ENCODE peak calls at places on chromosomes 1 and 21, in ten cellular contexts. Q, U, N, F, D, E, S, R, W and Z are unnamed samples.

GRCh38 chr21:39064325-39065012 is 118.8 kb downstream of the PSMG1 start:
- DNase-seq in Q (no peak), U (no peak), N (no peak), F (no peak), D (no peak), E (no peak), S (no peak), R (no peak), W (no peak), Z (no peak)

GRCh38 chr1:184160236-184160635 is 108.7 kb downstream of the TSEN15 start:
- DNase-seq in Q (no peak), U (peak), N (no peak), F (no peak), D (no peak), E (no peak), S (no peak), R (peak), W (no peak), Z (peak)

GRCh38 chr1:225999912-226000337 is 782 bp upstream of the SDE2 start:
- DNase-seq in Q (no peak), U (peak), N (no peak), F (no peak), D (no peak), E (no peak), S (no peak), R (no peak), W (no peak), Z (no peak)

GRCh38 chr1:94528271-94528670 is 13.3 kb downstream of the F3 start:
- DNase-seq in Q (no peak), U (no peak), N (no peak), F (no peak), D (no peak), E (no peak), S (no peak), R (no peak), W (no peak), Z (no peak)

GRCh38 chr1:55696181-55696580 is 481.0 kb upstream of the USP24 start:
- DNase-seq in Q (no peak), U (no peak), N (no peak), F (no peak), D (no peak), E (no peak), S (no peak), R (peak), W (no peak), Z (no peak)

GRCh38 chr1:89023026-89023425 is 360 bp upstream of the GBP3 start:
- DNase-seq in Q (no peak), U (no peak), N (no peak), F (no peak), D (no peak), E (no peak), S (no peak), R (peak), W (no peak), Z (no peak)

GRCh38 chr1:59486595-59486994 is 189.7 kb downstream of the FGGY start:
- DNase-seq in Q (no peak), U (no peak), N (no peak), F (no peak), D (no peak), E (no peak), S (no peak), R (no peak), W (no peak), Z (no peak)

GRCh38 chr1:170691258-170691657 is 27.3 kb downstream of the PRRX1 start:
- DNase-seq in Q (no peak), U (no peak), N (no peak), F (no peak), D (no peak), E (no peak), S (no peak), R (no peak), W (no peak), Z (no peak)

GRCh38 chr1:24961961-24962861 is 32.1 kb upstream of the RUNX3 start:
- DNase-seq in Q (no peak), U (no peak), N (no peak), F (no peak), D (peak), E (no peak), S (peak), R (no peak), W (no peak), Z (no peak)

GRCh38 chr1:32334274-32334861 is 1.7 kb downstream of the MARCKSL1 start:
- DNase-seq in Q (no peak), U (no peak), N (no peak), F (no peak), D (no peak), E (no peak), S (no peak), R (no peak), W (no peak), Z (no peak)

GRCh38 chr1:243251544-243251943 is 3.5 kb downstream of the CEP170 start:
- DNase-seq in Q (no peak), U (no peak), N (no peak), F (no peak), D (no peak), E (no peak), S (no peak), R (no peak), W (no peak), Z (no peak)

GRCh38 chr1:107795471-107795870 is 169.5 kb downstream of the VAV3 start:
- DNase-seq in Q (no peak), U (no peak), N (no peak), F (no peak), D (no peak), E (no peak), S (no peak), R (no peak), W (no peak), Z (no peak)

GRCh38 chr1:160567858-160568682 is 11.2 kb downstream of the CD84 start:
- DNase-seq in Q (no peak), U (peak), N (no peak), F (no peak), D (no peak), E (no peak), S (no peak), R (no peak), W (no peak), Z (no peak)

GRCh38 chr1:11749203-11749689 is 12.7 kb upstream of the C1orf167 start:
- DNase-seq in Q (peak), U (peak), N (no peak), F (no peak), D (no peak), E (no peak), S (no peak), R (peak), W (peak), Z (no peak)

GRCh38 chr21:15415541-15416261 is 314.1 kb upstream of the USP25 start:
- DNase-seq in Q (no peak), U (no peak), N (no peak), F (no peak), D (no peak), E (no peak), S (no peak), R (no peak), W (no peak), Z (no peak)

GRCh38 chr1:64043976-64044375 is 159.4 kb upstream of the UBE2U start:
- DNase-seq in Q (no peak), U (no peak), N (no peak), F (no peak), D (no peak), E (no peak), S (no peak), R (peak), W (no peak), Z (no peak)

GRCh38 chr1:93629101-93630059 is 52.3 kb downstream of the BCAR3 start:
- DNase-seq in Q (peak), U (peak), N (no peak), F (peak), D (peak), E (peak), S (peak), R (peak), W (peak), Z (peak)

GRCh38 chr1:207898836-207899235 is 12.1 kb downstream of the CD34 start:
- DNase-seq in Q (no peak), U (no peak), N (no peak), F (no peak), D (no peak), E (no peak), S (no peak), R (no peak), W (no peak), Z (no peak)

GRCh38 chr1:212589434-212589833 is 19.1 kb upstream of the ATF3 start:
- DNase-seq in Q (no peak), U (no peak), N (no peak), F (no peak), D (no peak), E (no peak), S (no peak), R (no peak), W (no peak), Z (no peak)

GRCh38 chr1:236141447-236142357 is 637 bp upstream of the GPR137B start:
- DNase-seq in Q (peak), U (no peak), N (no peak), F (no peak), D (peak), E (no peak), S (peak), R (peak), W (peak), Z (peak)

GRCh38 chr1:225911207-225912130 is 12.6 kb downstream of the PYCR2 start:
- DNase-seq in Q (peak), U (peak), N (no peak), F (no peak), D (peak), E (peak), S (peak), R (no peak), W (peak), Z (peak)

GRCh38 chr1:44926311-44926781 is 60.0 kb downstream of the EIF2B3 start:
- DNase-seq in Q (no peak), U (no peak), N (no peak), F (no peak), D (peak), E (no peak), S (no peak), R (peak), W (no peak), Z (no peak)

GRCh38 chr21:34649400-34649799 is 19.4 kb upstream of the CLIC6 start:
- DNase-seq in Q (no peak), U (no peak), N (no peak), F (no peak), D (no peak), E (no peak), S (no peak), R (no peak), W (no peak), Z (no peak)

GRCh38 chr21:27649323-27649722 is 682.4 kb upstream of the ADAMTS5 start:
- DNase-seq in Q (no peak), U (no peak), N (no peak), F (no peak), D (no peak), E (no peak), S (no peak), R (peak), W (no peak), Z (no peak)

GRCh38 chr1:89719502-89720306 is 86.8 kb downstream of the LRRC8C start:
- DNase-seq in Q (no peak), U (peak), N (no peak), F (no peak), D (peak), E (no peak), S (no peak), R (peak), W (no peak), Z (no peak)

GRCh38 chr1:19439464-19440171 is 45.7 kb downstream of the CAPZB start:
- DNase-seq in Q (peak), U (peak), N (no peak), F (no peak), D (peak), E (no peak), S (no peak), R (peak), W (no peak), Z (no peak)

GRCh38 chr1:28037946-28038345 is 50.5 kb downstream of the EYA3 start:
- DNase-seq in Q (no peak), U (no peak), N (no peak), F (no peak), D (no peak), E (no peak), S (no peak), R (no peak), W (no peak), Z (no peak)

GRCh38 chr1:98104285-98104684 is 183.5 kb upstream of the DPYD start:
- DNase-seq in Q (no peak), U (no peak), N (no peak), F (peak), D (no peak), E (no peak), S (no peak), R (peak), W (no peak), Z (no peak)

GRCh38 chr1:166839600-166840308 is 479 bp downstream of the POGK start:
- DNase-seq in Q (peak), U (peak), N (no peak), F (no peak), D (peak), E (peak), S (peak), R (peak), W (peak), Z (peak)

GRCh38 chr1:202706851-202707250 is 3.4 kb downstream of the SYT2 start:
- DNase-seq in Q (no peak), U (no peak), N (no peak), F (no peak), D (no peak), E (no peak), S (no peak), R (no peak), W (no peak), Z (no peak)

GRCh38 chr1:89910780-89911179 is 84.1 kb upstream of the ZNF326 start:
- DNase-seq in Q (no peak), U (no peak), N (no peak), F (no peak), D (no peak), E (no peak), S (no peak), R (peak), W (peak), Z (no peak)

GRCh38 chr1:3467096-3468036 is 12.9 kb downstream of the ARHGEF16 start:
- DNase-seq in Q (no peak), U (no peak), N (no peak), F (no peak), D (no peak), E (no peak), S (no peak), R (peak), W (no peak), Z (no peak)

GRCh38 chr1:69513621-69514020 is 54.1 kb upstream of the LRRC7 start:
- DNase-seq in Q (no peak), U (no peak), N (no peak), F (no peak), D (no peak), E (no peak), S (no peak), R (no peak), W (no peak), Z (no peak)

GRCh38 chr1:170664828-170665617 is 1.1 kb downstream of the PRRX1 start:
- DNase-seq in Q (peak), U (peak), N (no peak), F (no peak), D (no peak), E (no peak), S (peak), R (peak), W (no peak), Z (no peak)

GRCh38 chr1:3460653-3461237 is 6.3 kb downstream of the ARHGEF16 start:
- DNase-seq in Q (no peak), U (no peak), N (no peak), F (no peak), D (no peak), E (no peak), S (peak), R (no peak), W (no peak), Z (no peak)

GRCh38 chr1:223519116-223519515 is 125.9 kb downstream of the CCDC185 start:
- DNase-seq in Q (no peak), U (no peak), N (no peak), F (no peak), D (no peak), E (no peak), S (no peak), R (no peak), W (no peak), Z (no peak)

GRCh38 chr1:3038113-3038551 is 16.9 kb downstream of the ACTRT2 start:
- DNase-seq in Q (no peak), U (no peak), N (no peak), F (no peak), D (no peak), E (no peak), S (no peak), R (no peak), W (no peak), Z (no peak)

GRCh38 chr21:29817450-29817849 is 122.3 kb downstream of the GRIK1 start:
- DNase-seq in Q (no peak), U (no peak), N (no peak), F (no peak), D (no peak), E (no peak), S (no peak), R (no peak), W (no peak), Z (no peak)

GRCh38 chr1:202240956-202241355 is 47.4 kb downstream of the LGR6 start:
- DNase-seq in Q (no peak), U (no peak), N (no peak), F (no peak), D (no peak), E (no peak), S (no peak), R (no peak), W (no peak), Z (no peak)

GRCh38 chr1:6243053-6243834 is 735 bp upstream of the HES3 start:
- DNase-seq in Q (no peak), U (no peak), N (no peak), F (no peak), D (peak), E (no peak), S (no peak), R (no peak), W (no peak), Z (no peak)